ENCODE peak calls at places on chromosomes 13 and 19, in nine cellular contexts. One of them, this sample, is unnamed.

GRCh38 chr13:74206061-74206561 is 71.9 kb upstream of the KLF12 start:
- DNase-seq in midbrain: no peak
- DNase-seq in germinal center: no peak
- DNase-seq in DMS53: no peak
- DNase-seq in endodermal cell: no peak
- DNase-seq in amniotic stem cell: peak; percentile 28
- DNase-seq in HS-27A: no peak
- DNase-seq in ELR: peak; percentile 70
- DNase-seq in T-helper 1 cell: no peak
- DNase-seq in this sample: peak; percentile 3

GRCh38 chr13:40961224-40961623 is 57.9 kb downstream of the ELF1 start:
- DNase-seq in midbrain: no peak
- DNase-seq in germinal center: peak; percentile 26
- DNase-seq in DMS53: no peak
- DNase-seq in endodermal cell: no peak
- DNase-seq in amniotic stem cell: no peak
- DNase-seq in HS-27A: no peak
- DNase-seq in ELR: no peak
- DNase-seq in T-helper 1 cell: no peak
- DNase-seq in this sample: no peak

GRCh38 chr19:56537442-56537841 is 1.3 kb upstream of the ZFP28 start:
- DNase-seq in midbrain: no peak
- DNase-seq in germinal center: no peak
- DNase-seq in DMS53: no peak
- DNase-seq in endodermal cell: no peak
- DNase-seq in amniotic stem cell: no peak
- DNase-seq in HS-27A: no peak
- DNase-seq in ELR: no peak
- DNase-seq in T-helper 1 cell: no peak
- DNase-seq in this sample: no peak

GRCh38 chr13:50589139-50589538 is 254.4 kb downstream of the DLEU7 start:
- DNase-seq in midbrain: no peak
- DNase-seq in germinal center: no peak
- DNase-seq in DMS53: no peak
- DNase-seq in endodermal cell: no peak
- DNase-seq in amniotic stem cell: peak; percentile 38
- DNase-seq in HS-27A: peak; percentile 64
- DNase-seq in ELR: peak; percentile 90
- DNase-seq in T-helper 1 cell: no peak
- DNase-seq in this sample: peak; percentile 61

GRCh38 chr19:48819366-48819816 is 8.6 kb upstream of the BCAT2 start:
- DNase-seq in midbrain: peak; percentile 50
- DNase-seq in germinal center: no peak
- DNase-seq in DMS53: peak; percentile 82
- DNase-seq in endodermal cell: no peak
- DNase-seq in amniotic stem cell: no peak
- DNase-seq in HS-27A: peak; percentile 52
- DNase-seq in ELR: peak; percentile 16
- DNase-seq in T-helper 1 cell: no peak
- DNase-seq in this sample: peak; percentile 93

GRCh38 chr13:29771247-29771646 is 79.2 kb downstream of the UBL3 start:
- DNase-seq in midbrain: peak; percentile 26
- DNase-seq in germinal center: peak; percentile 6
- DNase-seq in DMS53: peak; percentile 75
- DNase-seq in endodermal cell: no peak
- DNase-seq in amniotic stem cell: peak; percentile 31
- DNase-seq in HS-27A: no peak
- DNase-seq in ELR: peak; percentile 64
- DNase-seq in T-helper 1 cell: no peak
- DNase-seq in this sample: peak; percentile 70

GRCh38 chr13:104140557-104140956 is 1074.3 kb upstream of the SLC10A2 start:
- DNase-seq in midbrain: no peak
- DNase-seq in germinal center: no peak
- DNase-seq in DMS53: no peak
- DNase-seq in endodermal cell: no peak
- DNase-seq in amniotic stem cell: no peak
- DNase-seq in HS-27A: peak; percentile 33
- DNase-seq in ELR: peak; percentile 70
- DNase-seq in T-helper 1 cell: no peak
- DNase-seq in this sample: peak; percentile 55

GRCh38 chr13:31322025-31322424 is 122.2 kb downstream of the B3GLCT start:
- DNase-seq in midbrain: no peak
- DNase-seq in germinal center: no peak
- DNase-seq in DMS53: no peak
- DNase-seq in endodermal cell: no peak
- DNase-seq in amniotic stem cell: no peak
- DNase-seq in HS-27A: no peak
- DNase-seq in ELR: no peak
- DNase-seq in T-helper 1 cell: no peak
- DNase-seq in this sample: no peak

GRCh38 chr19:41175825-41176734 is 16.9 kb upstream of the CYP2S1 start:
- DNase-seq in midbrain: peak; percentile 22
- DNase-seq in germinal center: no peak
- DNase-seq in DMS53: peak; percentile 42
- DNase-seq in endodermal cell: peak; percentile 97
- DNase-seq in amniotic stem cell: peak; percentile 48
- DNase-seq in HS-27A: peak; percentile 91
- DNase-seq in ELR: peak; percentile 80
- DNase-seq in T-helper 1 cell: no peak
- DNase-seq in this sample: peak; percentile 71

GRCh38 chr13:103873725-103874124 is 807.5 kb upstream of the SLC10A2 start:
- DNase-seq in midbrain: no peak
- DNase-seq in germinal center: no peak
- DNase-seq in DMS53: no peak
- DNase-seq in endodermal cell: no peak
- DNase-seq in amniotic stem cell: no peak
- DNase-seq in HS-27A: no peak
- DNase-seq in ELR: no peak
- DNase-seq in T-helper 1 cell: no peak
- DNase-seq in this sample: no peak

GRCh38 chr19:38793186-38793585 is 4.2 kb downstream of the LGALS7B start:
- DNase-seq in midbrain: no peak
- DNase-seq in germinal center: no peak
- DNase-seq in DMS53: no peak
- DNase-seq in endodermal cell: no peak
- DNase-seq in amniotic stem cell: no peak
- DNase-seq in HS-27A: no peak
- DNase-seq in ELR: peak; percentile 50
- DNase-seq in T-helper 1 cell: no peak
- DNase-seq in this sample: peak; percentile 12

GRCh38 chr13:22793598-22794134 is 387.1 kb upstream of the SGCG start:
- DNase-seq in midbrain: no peak
- DNase-seq in germinal center: no peak
- DNase-seq in DMS53: peak; percentile 72
- DNase-seq in endodermal cell: peak; percentile 50
- DNase-seq in amniotic stem cell: no peak
- DNase-seq in HS-27A: no peak
- DNase-seq in ELR: no peak
- DNase-seq in T-helper 1 cell: no peak
- DNase-seq in this sample: no peak

GRCh38 chr19:38711726-38712153 is 32.5 kb downstream of the CAPN12 start:
- DNase-seq in midbrain: no peak
- DNase-seq in germinal center: no peak
- DNase-seq in DMS53: no peak
- DNase-seq in endodermal cell: no peak
- DNase-seq in amniotic stem cell: no peak
- DNase-seq in HS-27A: peak; percentile 88
- DNase-seq in ELR: peak; percentile 97
- DNase-seq in T-helper 1 cell: no peak
- DNase-seq in this sample: no peak

GRCh38 chr13:68291595-68291994 is 1061.5 kb upstream of the PCDH9 start:
- DNase-seq in midbrain: no peak
- DNase-seq in germinal center: no peak
- DNase-seq in DMS53: no peak
- DNase-seq in endodermal cell: no peak
- DNase-seq in amniotic stem cell: no peak
- DNase-seq in HS-27A: no peak
- DNase-seq in ELR: no peak
- DNase-seq in T-helper 1 cell: no peak
- DNase-seq in this sample: no peak

GRCh38 chr19:14061751-14062557 is at the start of gene PALM3:
- DNase-seq in midbrain: no peak
- DNase-seq in germinal center: no peak
- DNase-seq in DMS53: peak; percentile 48
- DNase-seq in endodermal cell: no peak
- DNase-seq in amniotic stem cell: no peak
- DNase-seq in HS-27A: no peak
- DNase-seq in ELR: no peak
- DNase-seq in T-helper 1 cell: no peak
- DNase-seq in this sample: peak; percentile 52

GRCh38 chr13:44872751-44873150 is 116.5 kb downstream of the NUFIP1 start:
- DNase-seq in midbrain: no peak
- DNase-seq in germinal center: no peak
- DNase-seq in DMS53: no peak
- DNase-seq in endodermal cell: no peak
- DNase-seq in amniotic stem cell: no peak
- DNase-seq in HS-27A: no peak
- DNase-seq in ELR: no peak
- DNase-seq in T-helper 1 cell: no peak
- DNase-seq in this sample: no peak

GRCh38 chr13:113291997-113292862 is 4.8 kb upstream of the LAMP1 start:
- DNase-seq in midbrain: no peak
- DNase-seq in germinal center: no peak
- DNase-seq in DMS53: peak; percentile 41
- DNase-seq in endodermal cell: peak; percentile 68
- DNase-seq in amniotic stem cell: no peak
- DNase-seq in HS-27A: no peak
- DNase-seq in ELR: peak; percentile 47
- DNase-seq in T-helper 1 cell: no peak
- DNase-seq in this sample: peak; percentile 29

GRCh38 chr13:113267642-113268405 is 29.2 kb upstream of the LAMP1 start:
- DNase-seq in midbrain: no peak
- DNase-seq in germinal center: no peak
- DNase-seq in DMS53: no peak
- DNase-seq in endodermal cell: no peak
- DNase-seq in amniotic stem cell: no peak
- DNase-seq in HS-27A: no peak
- DNase-seq in ELR: no peak
- DNase-seq in T-helper 1 cell: no peak
- DNase-seq in this sample: no peak

GRCh38 chr13:76937416-76937815 is 10.9 kb upstream of the ACOD1 start:
- DNase-seq in midbrain: no peak
- DNase-seq in germinal center: no peak
- DNase-seq in DMS53: peak; percentile 20
- DNase-seq in endodermal cell: no peak
- DNase-seq in amniotic stem cell: peak; percentile 79
- DNase-seq in HS-27A: peak; percentile 62
- DNase-seq in ELR: peak; percentile 96
- DNase-seq in T-helper 1 cell: no peak
- DNase-seq in this sample: peak; percentile 92

GRCh38 chr13:109959903-109960302 is 173.5 kb upstream of the IRS2 start:
- DNase-seq in midbrain: no peak
- DNase-seq in germinal center: no peak
- DNase-seq in DMS53: no peak
- DNase-seq in endodermal cell: no peak
- DNase-seq in amniotic stem cell: no peak
- DNase-seq in HS-27A: no peak
- DNase-seq in ELR: no peak
- DNase-seq in T-helper 1 cell: no peak
- DNase-seq in this sample: no peak

GRCh38 chr19:48473161-48473966 is 4.2 kb downstream of the CYTH2 start:
- DNase-seq in midbrain: no peak
- DNase-seq in germinal center: no peak
- DNase-seq in DMS53: no peak
- DNase-seq in endodermal cell: peak; percentile 64
- DNase-seq in amniotic stem cell: no peak
- DNase-seq in HS-27A: no peak
- DNase-seq in ELR: no peak
- DNase-seq in T-helper 1 cell: no peak
- DNase-seq in this sample: peak; percentile 16

GRCh38 chr19:19106061-19106551 is 32.2 kb downstream of the TMEM161A start:
- DNase-seq in midbrain: no peak
- DNase-seq in germinal center: no peak
- DNase-seq in DMS53: peak; percentile 72
- DNase-seq in endodermal cell: peak; percentile 83
- DNase-seq in amniotic stem cell: no peak
- DNase-seq in HS-27A: no peak
- DNase-seq in ELR: no peak
- DNase-seq in T-helper 1 cell: no peak
- DNase-seq in this sample: no peak